ENCODE peak calls at places on chromosomes 2 and 18, in four cellular contexts. One of them, this sample, is unnamed.

GRCh38 chr2:222797308-222797707 is 63.5 kb upstream of the ACSL3 start:
- DNase-seq in HepG2: peak; percentile 74
- DNase-seq in A549: peak; percentile 45
- DNase-seq in WTC11: no peak
- DNase-seq in this sample: no peak

GRCh38 chr2:149098722-149099121 is 60.2 kb downstream of the LYPD6B start:
- DNase-seq in HepG2: no peak
- DNase-seq in A549: no peak
- DNase-seq in WTC11: no peak
- DNase-seq in this sample: no peak

GRCh38 chr2:212154392-212154791 is 384.2 kb downstream of the ERBB4 start:
- DNase-seq in HepG2: no peak
- DNase-seq in A549: no peak
- DNase-seq in WTC11: no peak
- DNase-seq in this sample: no peak

GRCh38 chr2:158097481-158097880 is 4.2 kb upstream of the UPP2 start:
- DNase-seq in HepG2: no peak
- DNase-seq in A549: no peak
- DNase-seq in WTC11: no peak
- DNase-seq in this sample: no peak

GRCh38 chr2:166451451-166451850 is 42.6 kb downstream of the SCN7A start:
- DNase-seq in HepG2: no peak
- DNase-seq in A549: no peak
- DNase-seq in WTC11: no peak
- DNase-seq in this sample: no peak

GRCh38 chr2:237282568-237283128 is 131.3 kb downstream of the COL6A3 start:
- DNase-seq in HepG2: no peak
- DNase-seq in A549: no peak
- DNase-seq in WTC11: no peak
- DNase-seq in this sample: no peak

GRCh38 chr2:173058097-173058496 is 17.5 kb upstream of the MAP3K20 start:
- DNase-seq in HepG2: no peak
- DNase-seq in A549: no peak
- DNase-seq in WTC11: no peak
- DNase-seq in this sample: no peak

GRCh38 chr2:118878531-118879149 is 31.2 kb upstream of the EN1 start:
- DNase-seq in HepG2: no peak
- DNase-seq in A549: no peak
- DNase-seq in WTC11: no peak
- DNase-seq in this sample: no peak

GRCh38 chr2:235729182-235729929 is 235.5 kb downstream of the AGAP1 start:
- DNase-seq in HepG2: no peak
- DNase-seq in A549: no peak
- DNase-seq in WTC11: no peak
- DNase-seq in this sample: no peak

GRCh38 chr2:17814601-17815000 is 1.7 kb upstream of the MSGN1 start:
- DNase-seq in HepG2: no peak
- DNase-seq in A549: no peak
- DNase-seq in WTC11: no peak
- DNase-seq in this sample: no peak

GRCh38 chr18:40911582-40912254 is 1043.3 kb upstream of the PIK3C3 start:
- DNase-seq in HepG2: no peak
- DNase-seq in A549: no peak
- DNase-seq in WTC11: no peak
- DNase-seq in this sample: no peak

GRCh38 chr2:127627740-127628571 is 18.0 kb upstream of the GPR17 start:
- DNase-seq in HepG2: no peak
- DNase-seq in A549: no peak
- DNase-seq in WTC11: no peak
- DNase-seq in this sample: no peak

GRCh38 chr2:177392373-177393246 is at the start of gene AGPS:
- DNase-seq in HepG2: peak; percentile 73
- DNase-seq in A549: peak; percentile 59
- DNase-seq in WTC11: peak; percentile 79
- DNase-seq in this sample: peak; percentile 87

GRCh38 chr18:12516049-12516677 is 108.4 kb downstream of the PRELID3A start:
- DNase-seq in HepG2: no peak
- DNase-seq in A549: no peak
- DNase-seq in WTC11: no peak
- DNase-seq in this sample: peak; percentile 40

GRCh38 chr2:88499204-88499603 is 46.7 kb upstream of the FOXI3 start:
- DNase-seq in HepG2: no peak
- DNase-seq in A549: no peak
- DNase-seq in WTC11: no peak
- DNase-seq in this sample: no peak

GRCh38 chr2:20126040-20126439 is 74.6 kb upstream of the LAPTM4A start:
- DNase-seq in HepG2: no peak
- DNase-seq in A549: no peak
- DNase-seq in WTC11: no peak
- DNase-seq in this sample: no peak

GRCh38 chr18:45664824-45665763 is 49.8 kb downstream of the SLC14A2 start:
- DNase-seq in HepG2: peak; percentile 28
- DNase-seq in A549: peak; percentile 51
- DNase-seq in WTC11: peak; percentile 70
- DNase-seq in this sample: peak; percentile 61

GRCh38 chr18:46894124-46894523 is 23.2 kb downstream of the PIAS2 start:
- DNase-seq in HepG2: no peak
- DNase-seq in A549: no peak
- DNase-seq in WTC11: no peak
- DNase-seq in this sample: no peak

GRCh38 chr2:9909106-9909505 is 42.4 kb upstream of the GRHL1 start:
- DNase-seq in HepG2: no peak
- DNase-seq in A549: no peak
- DNase-seq in WTC11: no peak
- DNase-seq in this sample: no peak

GRCh38 chr2:121272596-121272995 is 12.4 kb downstream of the TFCP2L1 start:
- DNase-seq in HepG2: no peak
- DNase-seq in A549: no peak
- DNase-seq in WTC11: no peak
- DNase-seq in this sample: no peak

GRCh38 chr2:16031848-16032159 is 91.5 kb downstream of the MYCN start:
- DNase-seq in HepG2: no peak
- DNase-seq in A549: no peak
- DNase-seq in WTC11: no peak
- DNase-seq in this sample: no peak

GRCh38 chr2:140895378-140895777 is 1235.4 kb downstream of the LRP1B start:
- DNase-seq in HepG2: no peak
- DNase-seq in A549: no peak
- DNase-seq in WTC11: peak; percentile 26
- DNase-seq in this sample: no peak

GRCh38 chr18:50013363-50014138 is 181.4 kb downstream of the MYO5B start:
- DNase-seq in HepG2: no peak
- DNase-seq in A549: no peak
- DNase-seq in WTC11: no peak
- DNase-seq in this sample: no peak

GRCh38 chr18:46485675-46486200 is 171.3 kb downstream of the LOXHD1 start:
- DNase-seq in HepG2: no peak
- DNase-seq in A549: no peak
- DNase-seq in WTC11: no peak
- DNase-seq in this sample: no peak

GRCh38 chr2:46909771-46910419 is 5.7 kb downstream of the MCFD2 start:
- DNase-seq in HepG2: peak; percentile 52
- DNase-seq in A549: peak; percentile 75
- DNase-seq in WTC11: no peak
- DNase-seq in this sample: no peak

GRCh38 chr18:56314396-56314795 is 324.0 kb downstream of the TXNL1 start:
- DNase-seq in HepG2: no peak
- DNase-seq in A549: no peak
- DNase-seq in WTC11: no peak
- DNase-seq in this sample: no peak

GRCh38 chr2:47771211-47771610 is 11.7 kb upstream of the MSH6 start:
- DNase-seq in HepG2: peak; percentile 60
- DNase-seq in A549: no peak
- DNase-seq in WTC11: no peak
- DNase-seq in this sample: peak; percentile 42

GRCh38 chr2:176473177-176473576 is 203.9 kb downstream of the MTX2 start:
- DNase-seq in HepG2: no peak
- DNase-seq in A549: no peak
- DNase-seq in WTC11: no peak
- DNase-seq in this sample: no peak

GRCh38 chr2:213500881-213501280 is 216.6 kb downstream of the SPAG16 start:
- DNase-seq in HepG2: no peak
- DNase-seq in A549: no peak
- DNase-seq in WTC11: no peak
- DNase-seq in this sample: no peak

GRCh38 chr2:15730545-15731212 is 139.0 kb downstream of the DDX1 start:
- DNase-seq in HepG2: peak; percentile 80
- DNase-seq in A549: peak; percentile 85
- DNase-seq in WTC11: no peak
- DNase-seq in this sample: peak; percentile 76

GRCh38 chr2:119338826-119339561 is 27.6 kb downstream of the C2orf76 start:
- DNase-seq in HepG2: no peak
- DNase-seq in A549: no peak
- DNase-seq in WTC11: no peak
- DNase-seq in this sample: peak; percentile 83

GRCh38 chr2:150120271-150120950 is 367.1 kb downstream of the RND3 start:
- DNase-seq in HepG2: no peak
- DNase-seq in A549: no peak
- DNase-seq in WTC11: no peak
- DNase-seq in this sample: no peak

GRCh38 chr2:237732790-237733349 is 65.7 kb upstream of the RBM44 start:
- DNase-seq in HepG2: no peak
- DNase-seq in A549: no peak
- DNase-seq in WTC11: no peak
- DNase-seq in this sample: no peak

GRCh38 chr18:62741118-62741566 is 25.8 kb downstream of the PHLPP1 start:
- DNase-seq in HepG2: peak; percentile 93
- DNase-seq in A549: peak; percentile 44
- DNase-seq in WTC11: no peak
- DNase-seq in this sample: peak; percentile 70

GRCh38 chr2:44833123-44834069 is 108.1 kb upstream of the SIX3 start:
- DNase-seq in HepG2: no peak
- DNase-seq in A549: no peak
- DNase-seq in WTC11: no peak
- DNase-seq in this sample: no peak

GRCh38 chr2:152500336-152500735 is 165.4 kb downstream of the FMNL2 start:
- DNase-seq in HepG2: no peak
- DNase-seq in A549: no peak
- DNase-seq in WTC11: no peak
- DNase-seq in this sample: no peak

GRCh38 chr18:8167036-8167435 is 442.2 kb upstream of the RAB12 start:
- DNase-seq in HepG2: no peak
- DNase-seq in A549: no peak
- DNase-seq in WTC11: no peak
- DNase-seq in this sample: no peak

GRCh38 chr2:179745615-179746263 is 115.7 kb downstream of the ZNF385B start:
- DNase-seq in HepG2: no peak
- DNase-seq in A549: no peak
- DNase-seq in WTC11: no peak
- DNase-seq in this sample: no peak
- TF ChIP-seq HMGXB4 in HepG2: no peak
- TF ChIP-seq HMGXB4 in A549: no peak
- TF ChIP-seq HMGXB4 in WTC11: no peak
- TF ChIP-seq HMGXB4 in this sample: no peak

GRCh38 chr2:74712223-74713053 is 58.4 kb downstream of the SEMA4F start:
- DNase-seq in HepG2: no peak
- DNase-seq in A549: no peak
- DNase-seq in WTC11: no peak
- DNase-seq in this sample: no peak
- TF ChIP-seq HMGXB4 in HepG2: no peak
- TF ChIP-seq HMGXB4 in A549: no peak
- TF ChIP-seq HMGXB4 in WTC11: no peak
- TF ChIP-seq HMGXB4 in this sample: no peak

GRCh38 chr2:25305197-25305596 is 36.5 kb downstream of the DNMT3A start:
- DNase-seq in HepG2: no peak
- DNase-seq in A549: no peak
- DNase-seq in WTC11: no peak
- DNase-seq in this sample: no peak

GRCh38 chr2:25305809-25306208 is 35.9 kb downstream of the DNMT3A start:
- DNase-seq in HepG2: no peak
- DNase-seq in A549: no peak
- DNase-seq in WTC11: no peak
- DNase-seq in this sample: no peak

GRCh38 chr2:25307949-25308557 is 33.7 kb downstream of the DNMT3A start:
- DNase-seq in HepG2: no peak
- DNase-seq in A549: no peak
- DNase-seq in WTC11: no peak
- DNase-seq in this sample: no peak

GRCh38 chr2:25308599-25308998 is 33.1 kb downstream of the DNMT3A start:
- DNase-seq in HepG2: no peak
- DNase-seq in A549: no peak
- DNase-seq in WTC11: no peak
- DNase-seq in this sample: no peak

DNA sequence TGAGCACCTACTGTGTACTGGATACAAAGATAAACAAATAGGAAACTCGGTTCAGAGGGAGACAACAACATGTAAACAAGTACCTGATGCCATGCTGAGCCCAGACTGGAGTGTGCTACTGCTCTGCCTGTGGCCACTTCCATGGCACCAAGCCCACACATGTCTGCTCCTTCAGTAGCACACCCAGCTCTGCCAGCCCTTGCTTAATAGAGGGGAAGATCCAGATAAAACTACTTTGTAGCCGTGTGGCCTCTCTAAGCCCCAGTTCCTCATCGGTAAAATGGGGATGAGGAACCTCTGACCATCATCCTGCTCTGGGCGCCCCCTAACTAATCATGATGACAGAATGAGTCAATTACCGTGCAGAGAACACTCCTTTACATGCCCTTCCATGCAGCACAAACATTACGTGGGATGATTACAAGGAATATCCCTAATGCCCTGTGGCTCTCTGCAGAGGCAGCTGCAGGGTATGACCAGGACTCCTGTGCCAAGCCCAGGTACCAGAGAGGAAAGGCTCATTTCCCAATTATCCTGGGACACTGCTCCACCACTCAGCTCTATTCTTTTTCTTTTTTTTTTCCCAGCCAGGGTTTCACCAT is 34.9 kb downstream of the DNMT3A start:
- DNase-seq in HepG2: no peak
- DNase-seq in A549: no peak
- DNase-seq in WTC11: no peak
- DNase-seq in this sample: no peak
- TF ChIP-seq HMGXB4 in HepG2: no peak
- TF ChIP-seq HMGXB4 in A549: no peak
- TF ChIP-seq HMGXB4 in WTC11: no peak
- TF ChIP-seq HMGXB4 in this sample: no peak

GRCh38 chr2:70062270-70062669 is 25.0 kb upstream of the PCBP1 start:
- DNase-seq in HepG2: no peak
- DNase-seq in A549: no peak
- DNase-seq in WTC11: no peak
- DNase-seq in this sample: no peak
- TF ChIP-seq HMGXB4 in HepG2: no peak
- TF ChIP-seq HMGXB4 in A549: no peak
- TF ChIP-seq HMGXB4 in WTC11: no peak
- TF ChIP-seq HMGXB4 in this sample: no peak